ENCODE peak calls at places on chromosomes 1 and 21, in seven cellular contexts. U is prostate gland, P is body of pancreas, S is adrenal gland, F is A549, I is IMR-90, W is ovary. D is an unnamed sample.

GRCh38 chr1:181136738-181137122 is 48.2 kb downstream of the IER5 start:
- DNase-seq in P (no peak), F (no peak), S (no peak), U (no peak), W (no peak), I (no peak), D (no peak)

GRCh38 chr1:46596846-46597245 is 7.2 kb downstream of the MKNK1 start:
- DNase-seq in P (no peak), W (no peak), F (no peak), I (no peak), S (no peak), U (no peak), D (no peak)

GRCh38 chr1:30678209-30678608 is 45.2 kb downstream of the MATN1 start:
- DNase-seq in F (no peak), S (no peak), P (no peak), I (no peak), U (no peak), W (no peak), D (no peak)

GRCh38 chr1:13583592-13583963 is at the start of gene PDPN:
- DNase-seq in S (peak), W (peak), U (no peak), P (peak), F (no peak), I (no peak), D (no peak)

GRCh38 chr1:59007820-59008598 is 224.2 kb upstream of the JUN start:
- DNase-seq in U (no peak), I (peak), P (no peak), W (peak), F (no peak), S (no peak), D (no peak)

GRCh38 chr1:161506336-161507223 is 1.3 kb downstream of the FCGR2A start:
- DNase-seq in U (no peak), P (no peak), S (no peak), W (no peak), I (peak), F (no peak), D (no peak)

GRCh38 chr21:45872902-45873301 is 108.7 kb upstream of the COL6A1 start:
- DNase-seq in P (no peak), U (no peak), S (no peak), I (no peak), W (no peak), F (no peak), D (no peak)

GRCh38 chr1:150121236-150121862 is 28.4 kb upstream of the PLEKHO1 start:
- DNase-seq in U (no peak), S (no peak), P (no peak), W (no peak), I (peak), F (no peak), D (no peak)

GRCh38 chr1:219147571-219148019 is 26.1 kb upstream of the LYPLAL1 start:
- DNase-seq in F (no peak), S (no peak), P (no peak), W (no peak), U (no peak), I (no peak), D (no peak)

GRCh38 chr1:227297073-227297793 is 21.1 kb downstream of the CDC42BPA start:
- DNase-seq in F (no peak), U (no peak), W (no peak), I (no peak), S (no peak), P (no peak), D (no peak)

GRCh38 chr1:202165267-202165941 is 5.0 kb upstream of the PTPN7 start:
- DNase-seq in U (no peak), W (no peak), F (no peak), P (no peak), I (no peak), S (no peak), D (no peak)

GRCh38 chr1:180841460-180841859 is 71.2 kb upstream of the KIAA1614 start:
- DNase-seq in S (no peak), W (no peak), U (no peak), I (no peak), F (no peak), P (no peak), D (no peak)

GRCh38 chr1:162070825-162071224 is 1.3 kb downstream of the NOS1AP start:
- DNase-seq in F (no peak), U (peak), P (no peak), W (no peak), S (no peak), I (no peak), D (no peak)

GRCh38 chr1:44721521-44722361 is 9.2 kb downstream of the RNU5D-1 start:
- DNase-seq in U (no peak), W (no peak), F (peak), I (peak), S (peak), P (peak), D (no peak)

GRCh38 chr1:154747841-154748766 is 122.0 kb downstream of the KCNN3 start:
- DNase-seq in I (no peak), P (no peak), U (no peak), W (no peak), F (no peak), S (no peak), D (no peak)

GRCh38 chr1:184890539-184890973 is 83.8 kb downstream of the NIBAN1 start:
- DNase-seq in I (peak), U (no peak), W (no peak), S (peak), F (no peak), P (peak), D (no peak)

GRCh38 chr1:174726167-174726879 is 273.4 kb upstream of the CACYBP start:
- DNase-seq in U (no peak), W (no peak), P (no peak), F (peak), S (no peak), I (peak), D (no peak)

GRCh38 chr1:236507022-236507700 is 16.6 kb upstream of the LGALS8 start:
- DNase-seq in S (no peak), P (peak), W (no peak), F (no peak), I (peak), U (peak), D (no peak)

GRCh38 chr1:159921251-159921650 is 4.1 kb downstream of the TAGLN2 start:
- DNase-seq in P (no peak), I (peak), F (no peak), U (no peak), W (no peak), S (no peak), D (no peak)

GRCh38 chr1:193104496-193104905 is 713 bp downstream of the GLRX2 start:
- DNase-seq in S (peak), I (peak), U (peak), F (peak), P (peak), W (no peak), D (no peak)

GRCh38 chr1:83692524-83693336 is 306.2 kb downstream of the TTLL7 start:
- DNase-seq in U (no peak), W (no peak), I (peak), S (peak), F (no peak), P (peak), D (no peak)

GRCh38 chr1:106972074-106972473 is 84.4 kb upstream of the PRMT6 start:
- DNase-seq in F (no peak), P (no peak), S (no peak), W (no peak), I (no peak), U (no peak), D (no peak)

GRCh38 chr1:117275055-117275454 is 64.3 kb upstream of the VTCN1 start:
- DNase-seq in I (peak), S (no peak), W (no peak), F (no peak), P (no peak), U (no peak), D (no peak)

GRCh38 chr1:108882837-108883236 is 6.1 kb downstream of the GPSM2 start:
- DNase-seq in I (no peak), U (no peak), S (no peak), F (no peak), P (no peak), W (no peak), D (no peak)

GRCh38 chr1:112309499-112309898 is 86.5 kb upstream of the CTTNBP2NL start:
- DNase-seq in W (no peak), P (no peak), S (no peak), I (no peak), F (no peak), U (no peak), D (no peak)

DNA sequence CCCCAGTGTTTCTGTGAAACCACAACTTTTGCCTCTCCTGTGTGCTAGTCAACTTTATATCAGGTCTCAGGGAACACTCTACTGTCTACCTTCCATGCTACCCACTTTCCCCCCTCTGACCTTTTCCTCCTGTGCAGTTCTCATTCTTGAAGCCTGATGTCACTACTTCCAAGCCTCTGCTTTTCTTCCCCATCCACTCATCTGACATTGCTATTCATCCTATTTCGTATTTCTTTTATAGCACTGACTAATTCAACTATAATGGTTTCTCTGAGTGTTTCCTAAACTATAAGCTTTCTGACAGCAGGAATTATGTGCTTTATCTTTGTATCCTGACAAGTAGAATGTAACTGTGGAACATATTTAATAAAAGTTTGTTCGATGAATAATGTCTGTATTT is 18.2 kb upstream of the DPH5 start:
- DNase-seq in U (no peak), F (no peak), W (no peak), I (peak), S (no peak), P (no peak), D (no peak)
- TF ChIP-seq CTCF in U (no peak), F (no peak), W (no peak), I (no peak), S (no peak), P (no peak), D (no peak)

DNA sequence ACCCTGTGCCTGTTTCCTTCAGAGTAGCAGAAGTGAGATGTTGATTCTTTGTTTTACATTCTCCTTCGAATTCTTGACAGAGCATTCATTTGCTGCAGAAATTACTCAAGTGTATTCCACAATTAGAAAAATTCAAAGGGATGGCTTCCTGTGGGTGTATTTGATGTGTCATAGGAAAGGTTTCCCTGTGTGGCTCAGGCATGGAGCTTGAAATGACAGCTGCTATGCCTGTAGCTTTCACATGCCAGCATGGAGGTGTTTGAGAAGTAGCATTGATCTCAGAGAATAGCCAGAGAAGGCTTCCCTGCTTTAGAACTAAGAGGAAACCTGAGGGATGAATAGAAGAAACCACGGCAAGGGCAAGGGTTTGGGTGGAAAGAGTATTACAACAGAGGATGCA is 317.2 kb upstream of the DEPDC1 start:
- DNase-seq in U (no peak), I (no peak), S (no peak), W (no peak), F (no peak), P (no peak), D (no peak)
- TF ChIP-seq POLR2A in U (no peak), I (no peak), S (no peak), W (no peak), F (no peak), P (no peak), D (no peak)

GRCh38 chr1:241167121-241167619 is 189.8 kb downstream of the RGS7 start:
- DNase-seq in F (no peak), I (no peak), P (no peak), U (no peak), W (no peak), S (no peak), D (no peak)
- TF ChIP-seq CTCF in F (no peak), I (no peak), P (no peak), U (no peak), W (no peak), S (no peak), D (no peak)

DNA sequence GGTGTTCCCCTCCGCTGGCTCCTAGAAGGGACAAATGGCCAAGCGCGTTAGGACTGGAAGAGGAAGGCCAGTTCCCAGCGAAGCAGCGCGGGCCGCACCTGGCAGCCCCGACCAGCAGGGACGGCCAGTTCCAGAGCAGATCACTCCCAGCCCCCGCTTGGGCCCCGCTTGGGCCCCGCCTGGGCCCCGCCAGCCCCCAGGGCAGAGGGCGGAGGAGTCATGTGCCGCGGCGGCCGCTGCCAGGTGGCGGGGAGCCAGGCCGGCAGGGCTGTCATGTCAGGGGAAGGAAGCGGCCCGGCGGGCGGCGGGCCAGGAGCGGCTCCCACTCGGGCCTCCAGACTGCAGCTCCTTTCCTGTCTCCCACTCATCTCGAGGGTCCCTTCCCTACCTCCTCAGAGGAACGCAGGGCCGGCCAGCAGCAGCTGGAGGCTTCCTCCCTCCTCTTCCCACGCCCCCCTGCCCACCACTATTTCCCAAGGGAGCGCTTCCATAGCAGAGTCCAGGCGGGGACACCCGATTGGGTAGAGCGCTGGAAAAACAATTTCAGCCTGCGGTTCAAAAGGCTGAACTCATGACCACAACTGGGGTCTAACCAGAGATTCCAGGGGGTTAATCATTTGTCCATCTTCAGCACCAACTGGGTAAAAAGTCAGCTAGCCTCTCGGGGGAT is 16.5 kb downstream of the ZNF697 start:
- DNase-seq in S (peak), P (peak), I (peak), W (peak), U (peak), F (no peak), D (no peak)
- TF ChIP-seq POLR2A in S (no peak), P (no peak), I (no peak), W (no peak), U (no peak), F (no peak), D (no peak)

D was measured in esophagus squamous epithelium.